ENCODE peak calls at places on chromosomes 16 and 17, in eight cellular contexts. I is A549; A is IMR-90; B is CD8-positive, alpha-beta T cell; J is GM12865; M is Peyer's patch; O is neural progenitor cell; W is psoas muscle. L is an unnamed sample.
A peak's percentile ranks its signal among the peaks of the same experiment; 100 is the strongest.

GRCh38 chr17:31509095-31509804 is 117.8 kb downstream of the RAB11FIP4 start:
- DNase-seq in A (no peak), O (no peak), I (no peak), B (no peak), J (no peak), W (no peak), M (no peak), L (no peak)

GRCh38 chr17:62750502-62751349 is 57.4 kb downstream of the MARCHF10 start:
- DNase-seq in B (no peak), O (peak; percentile 62), A (peak; percentile 24), J (no peak), W (no peak), I (no peak), M (no peak), L (no peak)

GRCh38 chr17:82814834-82815233 is 25.0 kb downstream of the ZNF750 start:
- DNase-seq in B (no peak), J (no peak), O (no peak), A (no peak), M (no peak), I (no peak), W (no peak), L (no peak)

GRCh38 chr17:42526031-42526444 is 10.0 kb upstream of the NAGLU start:
- DNase-seq in W (peak; percentile 59), J (no peak), A (peak; percentile 66), I (peak; percentile 53), B (no peak), M (no peak), O (no peak), L (no peak)

GRCh38 chr17:52476638-52477313 is 318.3 kb upstream of the CA10 start:
- DNase-seq in B (no peak), W (no peak), M (no peak), I (no peak), O (no peak), A (no peak), J (no peak), L (no peak)

GRCh38 chr17:80950466-80951120 is 41.0 kb upstream of the CHMP6 start:
- DNase-seq in A (no peak), W (no peak), I (no peak), M (no peak), B (no peak), J (no peak), O (no peak), L (no peak)

GRCh38 chr16:58814348-58814801 is 80.3 kb upstream of the GOT2 start:
- DNase-seq in J (peak; percentile 47), I (peak; percentile 58), M (no peak), O (peak; percentile 74), B (no peak), A (peak; percentile 30), W (no peak), L (no peak)

GRCh38 chr17:17231621-17232302 is 5.2 kb downstream of the FLCN start:
- DNase-seq in O (no peak), M (peak; percentile 74), W (no peak), I (no peak), A (no peak), B (no peak), J (no peak), L (no peak)

GRCh38 chr17:6177941-6178694 is 107.9 kb downstream of the WSCD1 start:
- DNase-seq in B (no peak), O (no peak), A (no peak), I (no peak), J (no peak), W (no peak), M (no peak), L (no peak)

GRCh38 chr17:71335212-71335611 is 785.6 kb upstream of the SOX9 start:
- DNase-seq in A (no peak), W (no peak), M (no peak), B (no peak), J (no peak), I (no peak), O (no peak), L (no peak)

GRCh38 chr17:55576237-55576998 is 65.2 kb upstream of the SMIM36 start:
- DNase-seq in J (peak; percentile 24), W (peak; percentile 34), B (no peak), A (peak; percentile 75), I (peak; percentile 71), M (no peak), O (no peak), L (no peak)

GRCh38 chr16:57711331-57711730 is 16.7 kb downstream of the DRC7 start:
- DNase-seq in B (no peak), A (no peak), W (no peak), I (no peak), O (no peak), M (no peak), J (no peak), L (no peak)

GRCh38 chr17:75047398-75048098 is 523 bp downstream of the KCTD2 start:
- DNase-seq in M (peak; percentile 73), I (no peak), W (peak; percentile 56), B (no peak), O (peak; percentile 63), A (no peak), J (peak; percentile 33), L (no peak)

GRCh38 chr17:75041656-75042280 is 5.0 kb downstream of the ATP5PD start:
- DNase-seq in J (no peak), O (no peak), M (no peak), W (no peak), B (no peak), I (no peak), A (no peak), L (no peak)

GRCh38 chr17:75048396-75048933 is 1.4 kb downstream of the KCTD2 start:
- DNase-seq in M (no peak), I (no peak), O (no peak), A (peak; percentile 10), B (no peak), J (no peak), W (no peak), L (no peak)

GRCh38 chr17:75046583-75047289 is at the start of the genes ATP5PD and KCTD2:
- DNase-seq in W (peak; percentile 98), J (peak; percentile 97), A (peak; percentile 96), I (peak; percentile 98), O (peak; percentile 97), M (peak; percentile 95), B (peak; percentile 91), L (peak; percentile 90)

DNA sequence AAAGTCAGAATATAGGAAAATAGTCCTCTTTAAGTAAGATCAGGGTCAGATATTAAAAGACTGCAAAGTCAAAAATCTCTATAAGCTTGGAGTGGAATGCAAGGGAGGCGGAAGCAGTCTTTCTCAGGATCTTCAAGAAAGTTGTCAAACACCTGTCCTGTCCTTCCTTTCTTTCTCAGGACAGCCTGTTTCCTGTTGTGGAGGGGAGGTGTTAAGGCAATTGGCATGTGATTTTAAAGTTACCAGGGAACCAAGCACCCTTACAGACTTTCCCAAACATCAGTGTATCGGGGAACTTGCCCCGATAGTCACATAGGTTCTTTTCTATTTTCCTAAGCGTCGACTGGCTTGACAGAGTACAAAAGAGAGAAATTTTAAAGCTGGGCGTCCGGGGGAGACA is 2.1 kb downstream of the ATP5PD start:
- DNase-seq in B (no peak), A (no peak), M (no peak), O (no peak), I (no peak), W (no peak), J (no peak), L (no peak)
- H3K4me3 ChIP-seq in B (no peak overlapping the region), A (no peak overlapping the region), M (no peak overlapping the region), O (no peak overlapping the region), I (no peak overlapping the region), W (no peak overlapping the region), J (no peak overlapping the region), L (no peak overlapping the region)

GRCh38 chr17:14161419-14161818 is 75.2 kb downstream of the CDRT15 start:
- DNase-seq in O (no peak), W (no peak), A (no peak), J (no peak), B (no peak), M (no peak), I (no peak), L (no peak)
- TF ChIP-seq CTCF in O (no peak), W (no peak), A (no peak), J (no peak), B (no peak), M (no peak), I (no peak), L (no peak)

DNA sequence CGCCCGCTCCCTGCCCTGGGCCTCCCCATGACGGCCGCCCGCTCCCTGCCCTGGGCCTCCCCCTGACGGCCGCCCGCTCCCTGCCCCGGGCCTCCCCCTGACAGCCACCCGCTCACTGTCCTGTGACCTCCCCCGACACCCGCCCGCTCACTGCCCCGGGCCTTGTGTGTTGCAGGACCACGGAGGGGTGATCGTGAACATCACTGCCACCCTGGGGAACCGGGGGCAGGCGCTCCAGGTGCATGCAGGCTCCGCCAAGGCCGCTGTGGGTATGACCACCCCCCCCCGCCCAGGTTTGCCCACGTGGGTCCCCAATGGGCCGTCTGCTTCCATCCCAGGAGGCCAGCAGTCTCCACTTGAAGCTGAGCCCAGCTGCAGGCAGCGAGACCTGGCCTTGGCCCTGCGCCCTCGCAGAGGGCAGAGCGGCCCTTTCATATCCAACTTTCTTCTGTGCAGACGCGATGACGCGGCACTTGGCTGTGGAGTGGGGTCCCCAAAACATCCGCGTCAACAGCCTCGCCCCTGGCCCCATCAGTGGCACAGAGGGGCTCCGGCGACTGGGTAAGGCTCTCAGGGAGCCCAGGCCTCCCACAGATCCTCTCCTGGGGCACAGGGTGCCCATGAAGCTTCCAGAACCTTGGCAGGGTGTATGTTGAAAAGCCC is 9.0 kb downstream of the DECR2 start:
- DNase-seq in B (no peak), J (no peak), A (no peak), M (no peak), W (no peak), O (no peak), I (no peak), L (no peak)
- H3K4me3 ChIP-seq in B (no peak overlapping the region), J (no peak overlapping the region), A (no peak overlapping the region), M (no peak overlapping the region), W (no peak overlapping the region), O (no peak overlapping the region), I (no peak overlapping the region), L (no peak overlapping the region)

DNA sequence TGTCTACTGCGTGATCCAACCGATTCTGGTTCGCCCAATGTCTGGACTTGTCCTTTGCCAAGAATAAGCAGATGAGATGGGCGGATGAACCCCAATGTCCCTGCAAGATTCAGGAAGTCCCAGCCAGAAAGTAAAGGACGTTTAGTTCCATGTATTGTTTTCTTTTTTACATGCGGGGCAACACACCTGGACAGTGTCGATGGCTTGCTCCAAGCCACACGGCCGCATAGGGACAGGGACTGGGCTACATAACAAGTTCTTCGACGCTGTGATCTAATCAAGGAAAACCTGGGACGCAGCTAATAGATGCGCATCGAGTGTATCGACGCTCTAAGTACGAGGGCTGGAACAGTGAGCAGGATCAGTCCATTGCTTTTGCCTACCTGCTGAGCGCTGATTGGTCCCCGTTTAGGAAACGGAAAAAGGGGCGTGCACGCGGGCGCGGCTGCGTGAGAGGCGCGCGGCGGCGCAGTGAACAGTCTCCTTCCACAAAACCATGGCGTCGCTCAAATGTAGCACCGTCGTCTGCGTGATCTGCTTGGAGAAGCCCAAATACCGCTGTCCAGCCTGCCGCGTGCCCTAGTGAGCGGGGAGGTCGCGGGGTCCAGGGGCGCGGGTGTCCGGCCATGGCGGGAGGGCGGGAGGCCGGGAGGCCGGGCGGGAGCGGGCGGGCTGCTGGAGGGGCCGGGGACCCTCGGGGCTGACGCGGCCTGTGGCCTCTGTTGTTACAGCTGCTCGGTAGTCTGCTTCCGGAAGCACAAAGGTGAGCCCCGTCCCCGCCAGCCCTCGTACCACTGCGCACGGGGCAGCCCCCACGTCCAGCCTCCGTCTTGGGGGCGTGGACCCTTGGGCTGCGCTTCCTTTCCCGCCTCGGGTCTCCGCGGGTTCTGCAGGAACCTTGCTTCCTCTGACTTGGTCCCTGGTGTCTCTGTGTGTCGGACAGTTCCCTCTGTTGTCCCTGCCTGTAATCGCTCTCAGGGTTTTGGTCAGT is at the start of gene ZNHIT3:
- DNase-seq in O (peak; percentile 98), M (peak; percentile 92), A (peak; percentile 93), W (peak; percentile 91), B (peak; percentile 85), I (peak; percentile 95), J (peak; percentile 95), L (peak; percentile 96)
- TF ChIP-seq CTCF in O (no peak), M (no peak), A (no peak), W (no peak), B (no peak), I (no peak), J (no peak), L (peak; percentile 4)

GRCh38 chr16:2035431-2036199 is 8.9 kb downstream of the NHERF2 start:
- DNase-seq in B (no peak), J (no peak), A (peak; percentile 77), M (no peak), I (peak; percentile 84), W (peak; percentile 76), O (peak; percentile 47), L (no peak)
- H3K4me3 ChIP-seq in B (no peak overlapping the region), J (no peak overlapping the region), A (no peak overlapping the region), M (peak overlapping the region; percentile 33), I (peak overlapping the region; percentile 3), W (peak overlapping the region; percentile 53), O (no peak overlapping the region), L (no peak overlapping the region)

L was measured in LNCaP clone FGC.